ENCODE peak calls at places on chromosomes 12 and 14, in five cellular contexts. T is astrocyte, A is MCF 10A, L is H9, I is GM10248. B is an unnamed sample.

GRCh38 chr12:100899301-100899700 is 104.7 kb downstream of the ANO4 start:
- DNase-seq in T (no peak), A (no peak), L (no peak), I (no peak), B (no peak)

GRCh38 chr12:15227004-15227679 is 5.9 kb upstream of the RERG start:
- DNase-seq in T (peak; percentile 16), A (peak; percentile 87), L (peak; percentile 60), I (peak; percentile 30), B (no peak)

GRCh38 chr12:76409074-76409473 is 60.9 kb upstream of the BBS10 start:
- DNase-seq in T (no peak), A (no peak), L (no peak), I (no peak), B (no peak)

GRCh38 chr14:58565834-58566233 is 71.9 kb upstream of the DACT1 start:
- DNase-seq in T (no peak), A (no peak), L (no peak), I (no peak), B (no peak)

GRCh38 chr14:60658116-60658515 is 8.8 kb upstream of the SIX1 start:
- DNase-seq in T (no peak), A (no peak), L (peak; percentile 37), I (no peak), B (no peak)

GRCh38 chr12:126389215-126389841 is 1324.1 kb downstream of the AACS start:
- DNase-seq in T (peak; percentile 82), A (peak; percentile 73), L (no peak), I (no peak), B (no peak)

GRCh38 chr12:78191611-78192010 is 360.9 kb downstream of the NAV3 start:
- DNase-seq in T (no peak), A (no peak), L (no peak), I (no peak), B (no peak)

GRCh38 chr14:52871606-52872005 is 79.2 kb downstream of the FERMT2 start:
- DNase-seq in T (no peak), A (peak; percentile 32), L (no peak), I (no peak), B (no peak)

GRCh38 chr14:106185837-106186233 is 659.5 kb downstream of the TMEM121 start:
- DNase-seq in T (no peak), A (peak; percentile 10), L (no peak), I (no peak), B (no peak)

GRCh38 chr12:122227341-122227740 is 1.5 kb upstream of the DIABLO start:
- DNase-seq in T (no peak), A (no peak), L (no peak), I (no peak), B (no peak)

GRCh38 chr12:96751626-96752025 is 155.4 kb upstream of the NEDD1 start:
- DNase-seq in T (no peak), A (no peak), L (no peak), I (no peak), B (no peak)

GRCh38 chr12:119176267-119177055 is 2.3 kb upstream of the HSPB8 start:
- DNase-seq in T (peak; percentile 94), A (peak; percentile 74), L (peak; percentile 64), I (no peak), B (no peak)

GRCh38 chr14:91315844-91316267 is 71.4 kb upstream of the GPR68 start:
- DNase-seq in T (no peak), A (no peak), L (no peak), I (peak; percentile 85), B (no peak)

GRCh38 chr14:90820958-90821357 is 4.7 kb upstream of the TTC7B start:
- DNase-seq in T (peak; percentile 75), A (peak; percentile 77), L (no peak), I (peak; percentile 46), B (no peak)

GRCh38 chr14:100325958-100326357 is 2.8 kb downstream of the SLC25A47 start:
- DNase-seq in T (no peak), A (no peak), L (no peak), I (no peak), B (no peak)

GRCh38 chr14:104936361-104937155 is 11.9 kb downstream of the PLD4 start:
- DNase-seq in T (no peak), A (no peak), L (no peak), I (peak; percentile 18), B (no peak)

DNA sequence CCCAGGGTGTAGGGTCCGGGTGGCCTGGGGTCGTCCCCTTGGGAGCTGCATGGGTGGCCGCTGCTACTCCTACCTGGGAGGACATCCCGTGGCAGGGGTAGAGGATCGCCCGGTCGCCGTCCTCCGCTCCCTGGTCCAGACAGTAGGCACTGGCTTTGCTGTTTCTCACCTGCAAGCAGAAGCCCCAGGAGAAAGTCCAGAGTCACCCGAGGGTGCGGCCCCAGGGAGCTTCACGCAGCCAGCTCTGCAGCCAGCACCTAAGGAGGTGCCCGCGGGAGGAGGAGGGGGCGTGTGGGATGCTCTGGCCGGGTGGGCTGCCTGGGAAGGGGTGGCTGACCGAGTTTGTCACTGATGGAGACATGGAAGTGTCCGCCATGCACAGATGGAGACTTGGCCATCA is 54.8 kb downstream of the NOC4L start:
- DNase-seq in T (no peak), A (no peak), L (no peak), I (no peak), B (no peak)
- TF ChIP-seq CTCF in T (no peak), A (no peak), L (no peak), I (no peak), B (no peak)

DNA sequence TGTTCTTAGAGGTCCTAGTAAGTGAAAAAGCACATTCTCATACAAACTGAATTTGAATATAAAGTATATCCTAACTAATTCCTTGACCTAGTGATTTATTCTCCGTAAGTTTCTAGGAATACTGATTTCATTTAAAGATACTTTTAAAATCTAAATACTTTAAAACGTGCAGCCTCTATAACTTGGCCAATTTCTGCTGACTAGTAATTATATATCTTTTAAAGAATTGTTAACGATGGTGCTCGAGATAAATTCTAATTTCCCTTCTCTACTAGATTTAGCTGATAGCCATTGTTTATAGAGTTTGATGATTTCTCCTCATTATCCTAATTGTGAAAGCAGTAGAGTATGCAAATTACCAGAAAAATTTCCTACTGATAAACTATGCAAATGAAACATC is 257.9 kb downstream of the ADAMTS20 start:
- DNase-seq in T (no peak), A (no peak), L (no peak), I (no peak), B (no peak)
- TF ChIP-seq CTCF in T (no peak), A (no peak), L (no peak), I (no peak), B (no peak)

DNA sequence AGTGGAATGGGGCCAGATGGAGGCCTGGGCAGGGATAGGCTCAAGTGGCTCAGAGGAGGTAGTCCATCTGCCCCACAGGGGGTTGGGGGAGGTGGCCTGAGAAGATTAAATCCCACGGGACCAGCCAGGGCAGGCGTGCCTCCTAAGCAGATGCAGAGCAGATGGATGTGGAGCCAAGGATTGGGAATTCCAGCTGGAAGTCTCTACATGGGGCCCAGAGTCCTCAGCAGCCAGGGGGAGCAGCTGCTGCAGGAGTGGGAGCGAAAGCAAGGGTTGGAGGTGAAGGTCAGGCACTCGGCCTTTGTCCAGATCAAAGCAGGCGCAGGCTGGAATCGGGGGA is 42.4 kb upstream of the VRK1 start:
- DNase-seq in T (no peak), A (no peak), L (peak; percentile 63), I (no peak), B (no peak)
- TF ChIP-seq CTCF in T (no peak), A (no peak), L (peak; percentile 46), I (no peak), B (no peak)

DNA sequence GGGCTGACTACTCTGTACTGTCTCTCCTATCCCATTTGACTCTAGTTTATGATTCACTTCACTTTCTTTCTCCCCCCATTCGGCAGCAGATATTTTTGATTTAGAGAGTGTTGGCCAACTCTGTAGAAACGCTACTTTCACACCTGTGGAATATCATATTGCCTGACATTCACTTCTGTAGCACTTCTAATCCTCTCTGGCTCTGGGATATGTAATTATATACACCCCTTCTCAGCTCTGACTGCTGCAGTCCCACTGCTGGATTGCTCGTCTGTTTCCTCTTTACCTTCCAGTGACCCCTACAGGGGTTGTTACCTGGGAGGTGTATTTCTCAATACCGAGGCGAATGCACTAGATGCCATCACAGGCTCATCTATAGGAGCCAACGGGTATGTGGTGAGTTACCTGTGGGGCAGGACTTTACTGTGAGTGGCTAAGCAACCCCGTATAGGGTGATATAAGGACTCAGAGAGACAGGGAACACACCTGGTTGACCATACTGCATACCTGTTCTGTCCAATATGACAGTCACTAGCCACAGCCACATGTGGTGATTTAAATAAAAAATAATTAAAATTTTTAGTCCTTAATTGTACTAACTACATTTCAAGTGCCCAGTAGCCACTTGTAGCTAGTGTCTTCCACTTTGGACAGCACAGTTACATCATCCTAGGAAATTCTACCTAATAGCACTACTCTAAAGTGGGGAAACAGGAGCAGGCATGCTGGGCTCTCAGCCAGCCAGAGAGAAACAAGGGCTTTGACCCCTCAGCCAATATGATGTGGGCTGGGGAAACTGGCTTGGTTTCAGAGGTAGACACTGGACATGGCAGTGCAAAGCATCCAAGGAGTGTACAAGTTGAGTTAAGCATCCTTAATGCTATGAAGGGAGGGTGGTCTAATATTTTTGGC is 95.0 kb downstream of the C12orf75 start:
- DNase-seq in T (no peak), A (no peak), L (no peak), I (no peak), B (no peak)
- TF ChIP-seq CTCF in T (no peak), A (no peak), L (no peak), I (no peak), B (no peak)

GRCh38 chr12:52537101-52537500 is 15.8 kb downstream of the KRT71 start:
- DNase-seq in T (no peak), A (no peak), L (no peak), I (no peak), B (no peak)

GRCh38 chr12:52532636-52533035 is 12.4 kb upstream of the KRT5 start:
- DNase-seq in T (no peak), A (no peak), L (no peak), I (no peak), B (no peak)

GRCh38 chr12:52533686-52534470 is 13.7 kb upstream of the KRT5 start:
- DNase-seq in T (no peak), A (no peak), L (no peak), I (no peak), B (no peak)

GRCh38 chr12:52531563-52532300 is 11.5 kb upstream of the KRT5 start:
- DNase-seq in T (no peak), A (no peak), L (no peak), I (no peak), B (no peak)

DNA sequence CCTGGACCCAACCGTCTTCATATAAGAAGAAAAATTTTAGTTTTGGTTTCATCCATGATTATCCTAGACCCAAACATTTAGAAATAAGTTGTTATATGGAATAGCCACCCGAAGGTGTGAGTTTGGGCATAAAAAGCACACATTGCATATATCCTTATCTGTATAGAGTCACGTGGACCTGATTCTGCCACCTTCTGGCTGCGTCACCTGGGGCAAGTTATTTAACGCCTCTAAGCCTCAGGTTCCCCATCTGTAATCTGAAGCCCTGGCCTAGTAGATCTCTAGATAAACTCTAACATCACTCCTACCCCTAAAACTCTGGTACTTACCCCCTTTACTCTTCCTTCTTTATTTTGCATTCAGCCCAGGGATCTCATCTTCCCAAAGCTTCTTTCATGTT is 14.3 kb upstream of the KRT5 start:
- DNase-seq in T (no peak), A (peak; percentile 25), L (no peak), I (no peak), B (no peak)
- TF ChIP-seq CTCF in T (no peak), A (peak; percentile 11), L (peak; percentile 52), I (no peak), B (no peak)

GRCh38 chr14:29089849-29090248 is 323.3 kb downstream of the FOXG1 start:
- DNase-seq in T (no peak), A (no peak), L (no peak), I (no peak), B (no peak)

GRCh38 chr14:29085546-29085945 is 319.0 kb downstream of the FOXG1 start:
- DNase-seq in T (no peak), A (peak; percentile 28), L (peak; percentile 35), I (no peak), B (no peak)
- TF ChIP-seq CTCF in T (peak; percentile 21), A (peak; percentile 27), L (peak; percentile 59), I (no peak), B (no peak)

B was measured in osteocyte.